ENCODE peak calls at places on chromosome 1, in seven cellular contexts. O is body of pancreas, A is left ventricle myocardium inferior, H is HL-60, N is stomach, X is coronary artery, W is esophagus squamous epithelium. M is an unnamed sample.

GRCh38 chr1:16138772-16139221 is 17.1 kb downstream of the EPHA2 start:
- DNase-seq in O (no peak), A (no peak), H (no peak), N (no peak), X (no peak), W (no peak), M (no peak)

GRCh38 chr1:181351740-181352139 is 131.6 kb upstream of the CACNA1E start:
- DNase-seq in O (no peak), A (no peak), H (no peak), N (no peak), X (no peak), W (no peak), M (no peak)

GRCh38 chr1:117632269-117633067 is 26.6 kb downstream of the TENT5C start:
- DNase-seq in O (peak; percentile 80), A (no peak), H (no peak), N (peak; percentile 82), X (no peak), W (no peak), M (no peak)

GRCh38 chr1:84892657-84893618 is at the start of gene LPAR3:
- DNase-seq in O (peak; percentile 89), A (peak; percentile 36), H (no peak), N (no peak), X (no peak), W (no peak), M (peak; percentile 84)

GRCh38 chr1:170196490-170196889 is 50.7 kb downstream of the NTMT2 start:
- DNase-seq in O (no peak), A (no peak), H (no peak), N (no peak), X (no peak), W (no peak), M (no peak)

GRCh38 chr1:223849855-223850254 is 4.1 kb upstream of the TP53BP2 start:
- DNase-seq in O (no peak), A (no peak), H (no peak), N (no peak), X (no peak), W (no peak), M (no peak)

GRCh38 chr1:200774311-200774710 is 35.6 kb downstream of the CAMSAP2 start:
- DNase-seq in O (no peak), A (no peak), H (no peak), N (no peak), X (no peak), W (no peak), M (no peak)

GRCh38 chr1:220690140-220691038 is at the start of gene C1orf115:
- DNase-seq in O (peak; percentile 92), A (peak; percentile 80), H (peak; percentile 21), N (peak; percentile 89), X (peak; percentile 83), W (no peak), M (peak; percentile 82)

GRCh38 chr1:30446508-30446907 is 276.9 kb downstream of the MATN1 start:
- DNase-seq in O (no peak), A (no peak), H (no peak), N (no peak), X (peak; percentile 43), W (no peak), M (no peak)

GRCh38 chr1:201011616-201012015 is 11.9 kb downstream of the KIF21B start:
- DNase-seq in O (no peak), A (no peak), H (no peak), N (no peak), X (no peak), W (no peak), M (no peak)

GRCh38 chr1:173017792-173018191 is 32.9 kb downstream of the TNFSF18 start:
- DNase-seq in O (no peak), A (no peak), H (no peak), N (no peak), X (no peak), W (no peak), M (no peak)

GRCh38 chr1:221169447-221169889 is 290.2 kb downstream of the HLX start:
- DNase-seq in O (no peak), A (no peak), H (no peak), N (no peak), X (no peak), W (no peak), M (no peak)

GRCh38 chr1:4627353-4627752 is 27.1 kb upstream of the AJAP1 start:
- DNase-seq in O (no peak), A (no peak), H (no peak), N (no peak), X (no peak), W (no peak), M (no peak)

GRCh38 chr1:228017356-228018124 is 10.7 kb downstream of the WNT3A start:
- DNase-seq in O (peak; percentile 1), A (no peak), H (no peak), N (no peak), X (peak; percentile 43), W (no peak), M (no peak)

GRCh38 chr1:65459397-65459768 is 38.9 kb downstream of the LEPR start:
- DNase-seq in O (no peak), A (no peak), H (no peak), N (no peak), X (no peak), W (no peak), M (no peak)

GRCh38 chr1:53657891-53658396 is 81.0 kb downstream of the GLIS1 start:
- DNase-seq in O (no peak), A (no peak), H (no peak), N (no peak), X (no peak), W (no peak), M (no peak)

GRCh38 chr1:24900985-24901781 is 28.9 kb downstream of the RUNX3 start:
- DNase-seq in O (no peak), A (no peak), H (no peak), N (peak; percentile 17), X (peak; percentile 62), W (no peak), M (no peak)

GRCh38 chr1:221439008-221439733 is 302.7 kb downstream of the DUSP10 start:
- DNase-seq in O (no peak), A (no peak), H (no peak), N (no peak), X (no peak), W (no peak), M (no peak)

GRCh38 chr1:48677306-48678287 is 99.1 kb downstream of the BEND5 start:
- DNase-seq in O (peak; percentile 85), A (peak; percentile 49), H (no peak), N (peak; percentile 81), X (no peak), W (no peak), M (peak; percentile 87)

GRCh38 chr1:13735168-13735930 is 35.4 kb downstream of the PRDM2 start:
- DNase-seq in O (no peak), A (no peak), H (no peak), N (no peak), X (no peak), W (no peak), M (peak; percentile 81)

DNA sequence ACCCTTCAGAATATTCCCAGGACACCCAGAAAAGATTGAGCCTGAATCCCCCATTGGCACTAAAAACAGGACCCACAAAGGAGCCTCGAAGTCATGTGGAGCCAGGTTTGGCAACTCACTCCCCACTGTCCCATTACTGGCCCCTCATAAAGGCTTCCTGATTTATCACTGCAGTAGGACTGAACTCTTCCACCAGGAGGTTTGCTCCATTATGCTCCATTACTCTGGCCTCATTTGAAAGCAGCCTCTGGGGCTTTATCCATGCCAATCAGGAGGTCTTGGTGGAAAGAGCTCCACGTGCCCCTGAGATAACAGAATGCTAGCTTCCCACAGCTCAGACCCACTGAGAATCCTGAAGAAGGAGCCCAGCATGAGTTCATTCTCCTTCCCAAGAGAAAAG is 76.4 kb downstream of the HIVEP3 start:
- DNase-seq in O (no peak), A (no peak), H (no peak), N (no peak), X (no peak), W (no peak), M (no peak)
- TF ChIP-seq CTCF in O (no peak), A (no peak), H (no peak), N (no peak), X (no peak), W (no peak), M (no peak)

GRCh38 chr1:229093258-229093540 is 177.7 kb upstream of the RAB4A start:
- DNase-seq in O (no peak), A (no peak), H (no peak), N (no peak), X (no peak), W (no peak), M (no peak)
- H3K27ac ChIP-seq in O (peak overlapping the region; percentile 82), A (no peak overlapping the region), H (no peak overlapping the region), N (peak overlapping the region; percentile 45), X (no peak overlapping the region), W (peak overlapping the region; percentile 61), M (no peak overlapping the region)

GRCh38 chr1:26853600-26853999 is 9.3 kb upstream of the SFN start:
- DNase-seq in O (no peak), A (no peak), H (no peak), N (no peak), X (no peak), W (no peak), M (no peak)

GRCh38 chr1:26852701-26853100 is 10.2 kb upstream of the SFN start:
- DNase-seq in O (no peak), A (no peak), H (no peak), N (no peak), X (no peak), W (no peak), M (no peak)

GRCh38 chr1:26853156-26853555 is 9.8 kb upstream of the SFN start:
- DNase-seq in O (peak; percentile 91), A (peak; percentile 81), H (peak; percentile 49), N (peak; percentile 94), X (peak; percentile 88), W (no peak), M (peak; percentile 86)

GRCh38 chr1:26848947-26849774 is 13.8 kb upstream of the SFN start:
- DNase-seq in O (peak; percentile 36), A (no peak), H (no peak), N (peak; percentile 88), X (no peak), W (no peak), M (no peak)

GRCh38 chr1:26851106-26851684 is 11.8 kb upstream of the SFN start:
- DNase-seq in O (no peak), A (no peak), H (no peak), N (no peak), X (no peak), W (no peak), M (no peak)
- TF ChIP-seq CTCF in O (no peak), A (no peak), H (no peak), N (no peak), X (no peak), W (no peak), M (no peak)

GRCh38 chr1:246836647-246837046 is 95.1 kb downstream of the AHCTF1 start:
- DNase-seq in O (no peak), A (no peak), H (no peak), N (no peak), X (no peak), W (no peak), M (no peak)

GRCh38 chr1:246836169-246836568 is 95.6 kb downstream of the AHCTF1 start:
- DNase-seq in O (no peak), A (no peak), H (no peak), N (no peak), X (no peak), W (no peak), M (no peak)

GRCh38 chr1:246837418-246838117 is 94.2 kb downstream of the AHCTF1 start:
- DNase-seq in O (no peak), A (no peak), H (no peak), N (no peak), X (no peak), W (no peak), M (no peak)

DNA sequence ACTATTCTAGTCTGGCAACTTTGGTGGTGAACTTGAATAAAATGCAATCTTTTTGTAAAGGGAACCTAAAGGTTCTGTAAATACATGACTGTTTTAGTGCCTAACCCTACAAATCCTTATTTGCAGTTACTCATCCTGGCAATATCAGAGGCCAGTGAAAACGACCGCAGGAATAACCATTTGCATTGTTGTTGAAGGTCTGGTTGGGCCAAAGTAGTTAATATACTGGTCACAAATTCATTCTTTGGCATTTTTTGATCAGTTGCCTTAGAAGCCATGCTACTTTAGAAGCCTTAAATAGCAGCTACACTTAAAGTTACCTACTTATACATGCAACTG is 93.7 kb downstream of the AHCTF1 start:
- DNase-seq in O (no peak), A (no peak), H (no peak), N (no peak), X (no peak), W (no peak), M (no peak)
- H3K27ac ChIP-seq in O (no peak overlapping the region), A (no peak overlapping the region), H (peak overlapping the region; percentile 35), N (no peak overlapping the region), X (no peak overlapping the region), W (no peak overlapping the region), M (no peak overlapping the region)

M was measured in testis.